ENCODE peak calls at places on chromosomes 4 and X, in five cellular contexts. E is IMR-90, V is H9, G is neuronal stem cell, L is mesenchymal stem cell. W is an unnamed sample.

GRCh38 chr4:10590896-10591295 is 93.7 kb downstream of the CLNK start:
- DNase-seq in E (peak), V (no peak), G (no peak), L (no peak), W (no peak)

GRCh38 chr4:1074077-1074476 is 39.3 kb downstream of the RNF212 start:
- DNase-seq in E (no peak), V (no peak), G (no peak), L (no peak), W (no peak)

GRCh38 chrX:56248492-56248891 is 16.3 kb downstream of the KLF8 start:
- DNase-seq in E (peak), V (peak), G (no peak), L (peak), W (peak)

GRCh38 chrX:9573282-9574106 is 108.6 kb downstream of the TBL1X start:
- DNase-seq in E (no peak), V (peak), G (no peak), L (no peak), W (peak)

GRCh38 chrX:119880552-119881437 is 9.2 kb downstream of the NDUFA1 start:
- DNase-seq in E (peak), V (peak), G (no peak), L (peak), W (peak)

GRCh38 chr4:57080781-57081650 is 29.2 kb downstream of the IGFBP7 start:
- DNase-seq in E (peak), V (no peak), G (no peak), L (peak), W (peak)

GRCh38 chrX:821311-822178 is 191.0 kb downstream of the SHOX start:
- DNase-seq in E (no peak), V (no peak), G (no peak), L (no peak), W (no peak)

GRCh38 chrX:44874481-44875184 is 1.6 kb downstream of the KDM6A start:
- DNase-seq in E (peak), V (no peak), G (no peak), L (peak), W (peak)

GRCh38 chrX:45347877-45348675 is 147.4 kb upstream of the DIPK2B start:
- DNase-seq in E (peak), V (no peak), G (no peak), L (no peak), W (no peak)

GRCh38 chr4:20084488-20084887 is 167.2 kb upstream of the SLIT2 start:
- DNase-seq in E (no peak), V (no peak), G (no peak), L (no peak), W (no peak)

GRCh38 chr4:142201041-142201440 is 564.7 kb downstream of the IL15 start:
- DNase-seq in E (no peak), V (no peak), G (no peak), L (no peak), W (no peak)

GRCh38 chr4:52750819-52751348 is 341 bp downstream of the ERVMER34-1 start:
- DNase-seq in E (no peak), V (peak), G (no peak), L (no peak), W (peak)

GRCh38 chr4:39390603-39391002 is 16.1 kb upstream of the KLB start:
- DNase-seq in E (no peak), V (no peak), G (no peak), L (no peak), W (no peak)

GRCh38 chrX:50432760-50433377 is 37.8 kb downstream of the DGKK start:
- DNase-seq in E (no peak), V (peak), G (peak), L (no peak), W (peak)

GRCh38 chr4:186826866-186827541 is 103.3 kb upstream of the FAT1 start:
- DNase-seq in E (peak), V (no peak), G (no peak), L (no peak), W (no peak)

GRCh38 chrX:17710836-17711235 is 26.5 kb upstream of the SCML1 start:
- DNase-seq in E (peak), V (no peak), G (no peak), L (no peak), W (no peak)

GRCh38 chrX:9842541-9842940 is 56.3 kb downstream of the SHROOM2 start:
- DNase-seq in E (no peak), V (peak), G (peak), L (peak), W (peak)

GRCh38 chr4:38316045-38316444 is 348.0 kb upstream of the KLF3 start:
- DNase-seq in E (no peak), V (no peak), G (no peak), L (no peak), W (no peak)

GRCh38 chr4:145609494-145610427 is 9.4 kb upstream of the MMAA start:
- DNase-seq in E (peak), V (peak), G (peak), L (peak), W (peak)

GRCh38 chr4:139921551-139922184 is 232.3 kb downstream of the MAML3 start:
- DNase-seq in E (no peak), V (no peak), G (no peak), L (no peak), W (no peak)

GRCh38 chr4:170827562-170828260 is 738.0 kb upstream of the AADAT start:
- DNase-seq in E (no peak), V (no peak), G (no peak), L (no peak), W (no peak)

GRCh38 chrX:40189018-40189417 is 91.3 kb upstream of the BCOR start:
- DNase-seq in E (no peak), V (no peak), G (no peak), L (peak), W (no peak)

GRCh38 chrX:41734530-41734929 is 10.5 kb downstream of the GPR82 start:
- DNase-seq in E (peak), V (no peak), G (no peak), L (peak), W (peak)

GRCh38 chr4:123250843-123251242 is 145.8 kb upstream of the SPRY1 start:
- DNase-seq in E (peak), V (no peak), G (no peak), L (peak), W (no peak)

GRCh38 chr4:26851129-26851528 is 9.5 kb upstream of the STIM2 start:
- DNase-seq in E (no peak), V (no peak), G (no peak), L (no peak), W (no peak)

GRCh38 chr4:149896428-149896827 is 80.8 kb upstream of the IQCM start:
- DNase-seq in E (peak), V (no peak), G (no peak), L (peak), W (peak)

GRCh38 chr4:74548561-74548960 is 103.6 kb downstream of the AREG start:
- DNase-seq in E (no peak), V (no peak), G (no peak), L (no peak), W (no peak)

GRCh38 chr4:184355111-184355604 is 119.2 kb downstream of the IRF2 start:
- DNase-seq in E (peak), V (peak), G (no peak), L (peak), W (no peak)

GRCh38 chr4:48799157-48799556 is 19.1 kb upstream of the FRYL start:
- DNase-seq in E (no peak), V (no peak), G (no peak), L (no peak), W (no peak)

GRCh38 chrX:49070988-49071387 is 2.8 kb downstream of the PRAF2 start:
- DNase-seq in E (no peak), V (no peak), G (no peak), L (no peak), W (no peak)

GRCh38 chr4:39976945-39977488 is 694 bp downstream of the PDS5A start:
- DNase-seq in E (no peak), V (peak), G (peak), L (peak), W (peak)

GRCh38 chrX:129359269-129359668 is 164.0 kb downstream of the SMARCA1 start:
- DNase-seq in E (peak), V (no peak), G (no peak), L (peak), W (no peak)

GRCh38 chrX:103716967-103717366 is 6.3 kb downstream of the TMEM31 start:
- DNase-seq in E (peak), V (no peak), G (no peak), L (peak), W (no peak)

GRCh38 chrX:150729956-150730355 is 36.8 kb downstream of the MTMR1 start:
- DNase-seq in E (no peak), V (no peak), G (no peak), L (no peak), W (no peak)

GRCh38 chr4:56671373-56671772 is 9.7 kb downstream of the HOPX start:
- DNase-seq in E (no peak), V (no peak), G (no peak), L (no peak), W (no peak)

GRCh38 chr4:174318829-174319764 is 35.4 kb downstream of the CEP44 start:
- DNase-seq in E (peak), V (no peak), G (peak), L (peak), W (peak)

GRCh38 chr4:3355266-3355748 is 62.5 kb downstream of the RGS12 start:
- DNase-seq in E (no peak), V (no peak), G (no peak), L (no peak), W (no peak)

GRCh38 chrX:31112226-31112999 is 40.6 kb upstream of the FTHL17 start:
- DNase-seq in E (no peak), V (no peak), G (no peak), L (no peak), W (no peak)

GRCh38 chr4:175758595-175758994 is 53.5 kb downstream of the GPM6A start:
- DNase-seq in E (no peak), V (no peak), G (no peak), L (no peak), W (no peak)

GRCh38 chr4:136307765-136308164 is 1224.5 kb downstream of the PCDH18 start:
- DNase-seq in E (no peak), V (no peak), G (no peak), L (no peak), W (no peak)
- H2BK120ac ChIP-seq in E (no peak), V (no peak), G (no peak), L (no peak), W (no peak)

GRCh38 chrX:100680756-100681155 is 36.8 kb downstream of the SRPX2 start:
- DNase-seq in E (no peak), V (no peak), G (no peak), L (no peak), W (no peak)

GRCh38 chrX:100681581-100681980 is 37.6 kb downstream of the SRPX2 start:
- DNase-seq in E (no peak), V (no peak), G (no peak), L (no peak), W (no peak)

GRCh38 chrX:100673397-100673953 is 29.5 kb downstream of the SRPX2 start:
- DNase-seq in E (peak), V (no peak), G (no peak), L (peak), W (no peak)

GRCh38 chrX:100674705-100675104 is 30.7 kb downstream of the SRPX2 start:
- DNase-seq in E (no peak), V (no peak), G (no peak), L (no peak), W (no peak)

DNA sequence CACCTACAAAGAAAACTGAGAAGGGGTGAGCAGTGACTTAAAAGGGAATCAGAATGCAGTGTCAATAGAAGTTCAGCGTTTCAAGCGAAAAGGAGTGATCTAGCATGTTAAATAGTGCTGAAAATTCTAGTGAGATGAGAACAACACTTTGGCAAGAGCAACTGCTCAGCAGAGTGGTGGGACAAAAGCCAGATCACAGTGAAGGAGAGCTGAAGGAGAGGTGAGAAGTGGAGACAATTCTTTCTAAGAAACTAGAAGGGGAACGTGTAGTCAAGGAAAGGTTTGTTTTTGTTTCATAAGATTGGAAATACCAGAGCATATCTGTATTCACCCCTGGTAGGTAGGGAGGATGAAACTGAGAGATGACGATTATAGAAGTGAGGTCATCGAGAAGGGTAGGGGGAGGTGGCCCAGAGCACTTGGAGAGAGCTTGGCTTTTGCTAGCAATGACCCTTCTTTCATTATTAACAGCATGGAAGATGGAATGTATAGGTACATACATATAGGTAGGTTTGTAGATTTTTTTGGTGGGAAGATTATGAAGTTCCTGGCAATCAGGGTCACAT is 33.7 kb downstream of the SRPX2 start:
- DNase-seq in E (peak), V (no peak), G (no peak), L (no peak), W (no peak)
- H3K27ac ChIP-seq in E (no peak), V (no peak), G (no peak), L (no peak), W (no peak)

DNA sequence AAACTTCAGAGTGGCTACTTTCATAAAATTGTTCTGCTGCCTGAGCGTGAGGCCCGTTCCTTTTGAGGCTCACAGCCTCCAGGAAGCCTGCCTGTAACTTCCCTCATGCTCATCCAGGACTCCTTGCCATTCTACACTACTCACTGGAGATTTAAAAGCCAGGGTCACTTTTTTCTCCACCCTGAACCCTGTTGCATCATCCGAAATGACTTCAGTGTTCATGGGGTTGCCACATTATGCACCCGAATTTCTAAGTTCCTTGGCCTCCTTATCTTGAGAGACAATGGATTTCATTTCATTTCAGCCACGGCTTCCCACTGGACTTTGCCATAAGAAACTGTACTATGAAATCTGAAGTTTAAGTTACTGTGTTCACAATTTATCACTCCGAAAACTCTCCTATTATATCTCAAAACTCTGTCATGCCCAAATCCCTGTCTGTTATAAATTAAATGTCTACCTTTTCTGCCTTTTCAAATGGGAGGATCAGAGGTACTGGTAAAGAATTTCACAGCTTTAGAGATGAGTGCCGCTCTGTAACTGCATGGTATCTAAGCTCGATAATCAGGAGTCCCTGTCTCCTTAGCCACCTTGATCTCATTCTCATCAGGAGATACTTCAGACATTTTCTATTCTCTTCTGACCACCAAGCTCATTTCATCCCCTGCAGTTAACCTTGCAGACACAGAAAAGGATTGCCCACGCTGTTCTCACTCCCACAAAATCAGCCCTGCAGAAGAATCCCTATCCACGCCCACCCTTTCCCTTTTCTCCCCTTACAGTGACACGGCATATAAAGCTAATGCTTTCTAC is 59.9 kb downstream of the TRIML1 start:
- DNase-seq in E (no peak), V (no peak), G (no peak), L (no peak), W (peak)
- H2BK120ac ChIP-seq in E (peak), V (no peak), G (no peak), L (no peak), W (peak)

DNA sequence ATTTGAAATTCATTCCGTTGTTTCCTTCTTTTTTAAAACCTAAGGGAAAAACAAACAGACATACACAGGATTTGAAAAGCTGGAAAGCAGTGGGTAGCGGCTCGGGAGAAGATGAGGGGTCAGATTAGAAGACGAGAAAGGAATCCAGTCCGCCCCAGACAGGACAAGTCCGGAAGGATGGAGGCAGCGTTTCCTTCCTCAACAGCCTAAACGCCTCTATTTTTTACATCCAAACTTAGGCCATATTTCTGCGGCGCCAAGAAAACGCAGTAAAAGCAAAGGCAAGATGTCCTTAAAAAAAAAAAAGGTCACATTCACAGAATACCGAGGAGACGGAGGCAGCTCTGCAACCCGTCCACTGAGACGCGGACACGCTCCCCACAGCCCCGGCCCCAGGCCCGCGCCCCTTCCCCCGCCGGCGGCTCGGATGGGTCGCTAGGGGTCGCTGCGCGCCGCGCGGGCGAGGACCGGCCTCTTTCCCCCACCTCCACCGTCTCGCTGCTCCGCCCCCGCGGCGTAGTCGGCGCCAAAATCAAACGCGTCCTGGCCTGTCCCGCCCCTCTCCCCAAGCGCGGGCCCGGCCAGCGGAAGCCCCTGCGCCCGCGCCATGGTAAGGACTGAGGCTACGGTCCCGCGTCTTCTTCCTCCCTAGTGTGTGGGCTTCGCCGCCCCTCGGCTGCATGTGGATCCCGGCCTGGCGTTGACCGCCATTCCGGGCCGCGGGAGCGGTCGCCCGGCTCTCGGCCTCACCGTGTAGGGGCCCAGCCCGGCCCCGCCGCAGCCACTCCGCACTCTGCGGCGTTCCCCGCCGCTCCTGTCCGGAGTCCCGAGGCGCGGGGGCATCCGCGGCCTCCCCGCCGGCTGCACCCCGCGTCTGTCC is at the start of gene MND1:
- DNase-seq in E (peak), V (peak), G (peak), L (peak), W (peak)
- H3K27ac ChIP-seq in E (peak), V (no peak), G (peak), L (no peak), W (peak)

DNA sequence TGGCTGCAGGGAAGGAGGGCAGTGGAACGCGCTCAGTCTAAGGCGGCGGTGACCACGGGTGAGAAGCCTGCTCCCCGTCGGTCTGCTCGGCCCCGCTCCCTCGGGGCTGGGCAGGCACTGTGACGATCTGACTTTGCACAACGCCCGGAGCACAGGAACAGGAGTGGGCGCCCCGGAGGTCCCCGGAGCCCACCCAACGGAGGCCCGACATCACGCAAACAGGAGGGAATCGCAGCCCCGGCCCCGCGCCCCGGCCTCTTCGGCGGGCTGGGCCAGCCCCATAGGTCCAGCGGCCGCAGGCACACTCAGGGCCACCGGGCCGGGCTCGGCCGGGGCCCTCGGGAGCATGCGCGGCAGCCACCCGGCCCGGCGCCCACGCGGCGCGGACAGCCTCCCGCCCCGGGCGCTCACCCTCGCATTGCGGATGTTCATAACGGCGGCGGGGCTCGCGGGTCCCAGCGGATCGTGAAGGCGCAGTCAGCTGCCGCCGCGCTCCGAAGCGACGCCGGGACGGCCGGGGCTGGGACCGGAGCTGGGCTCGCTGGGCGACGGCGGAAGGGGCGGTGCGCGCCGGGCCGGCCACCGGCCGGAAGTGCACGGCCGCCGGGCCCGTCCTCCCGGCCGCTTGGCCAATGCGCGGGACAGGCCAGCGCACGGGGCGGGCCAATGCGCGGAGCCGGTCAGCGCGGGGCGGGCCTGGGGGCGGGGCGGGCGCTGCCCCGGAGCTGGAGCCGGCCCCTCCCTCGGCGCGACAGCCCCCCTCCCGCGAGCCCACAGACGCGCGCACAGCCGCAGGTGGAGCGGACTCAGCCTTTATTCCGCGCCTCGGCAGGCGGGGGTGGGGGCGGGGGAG is at the start of gene NAA10:
- DNase-seq in E (peak), V (peak), G (peak), L (peak), W (peak)
- H2BK120ac ChIP-seq in E (no peak), V (no peak), G (no peak), L (no peak), W (peak)

W was measured in mesendoderm.